ENCODE peak calls at places on chromosomes 13 and 19, in five cellular contexts. One of them, this sample, is unnamed.

GRCh38 chr19:42356686-42357085 is 31.3 kb downstream of the MEGF8 start:
- DNase-seq in IMR-90: no peak
- DNase-seq in neural progenitor cell: no peak
- DNase-seq in HAP-1: no peak
- DNase-seq in PC-9: no peak
- DNase-seq in this sample: no peak

GRCh38 chr13:100658363-100658762 is 16.2 kb downstream of the TMTC4 start:
- DNase-seq in HAP-1: no peak
- DNase-seq in PC-9: no peak
- DNase-seq in IMR-90: no peak
- DNase-seq in neural progenitor cell: no peak
- DNase-seq in this sample: no peak

GRCh38 chr19:10503002-10503789 is at the start of gene KEAP1:
- DNase-seq in neural progenitor cell: peak; percentile 63
- DNase-seq in PC-9: no peak
- DNase-seq in IMR-90: no peak
- DNase-seq in HAP-1: peak; percentile 32
- DNase-seq in this sample: peak; percentile 60

GRCh38 chr13:31476266-31476665 is 263.1 kb upstream of the RXFP2 start:
- DNase-seq in neural progenitor cell: no peak
- DNase-seq in HAP-1: no peak
- DNase-seq in PC-9: no peak
- DNase-seq in IMR-90: peak; percentile 85
- DNase-seq in this sample: no peak

GRCh38 chr13:22009500-22009899 is 338.6 kb downstream of the FGF9 start:
- DNase-seq in PC-9: no peak
- DNase-seq in IMR-90: no peak
- DNase-seq in neural progenitor cell: no peak
- DNase-seq in HAP-1: no peak
- DNase-seq in this sample: no peak

GRCh38 chr19:38710928-38711725 is 33.1 kb downstream of the CAPN12 start:
- DNase-seq in HAP-1: no peak
- DNase-seq in IMR-90: no peak
- DNase-seq in neural progenitor cell: no peak
- DNase-seq in PC-9: no peak
- DNase-seq in this sample: no peak

GRCh38 chr13:99983401-99984133 is 2.0 kb downstream of the ZIC2 start:
- DNase-seq in PC-9: peak; percentile 51
- DNase-seq in HAP-1: no peak
- DNase-seq in IMR-90: no peak
- DNase-seq in neural progenitor cell: peak; percentile 48
- DNase-seq in this sample: no peak

GRCh38 chr19:8342684-8343482 is at the start of gene KANK3:
- DNase-seq in PC-9: peak; percentile 92
- DNase-seq in HAP-1: peak; percentile 93
- DNase-seq in neural progenitor cell: peak; percentile 97
- DNase-seq in IMR-90: peak; percentile 90
- DNase-seq in this sample: peak; percentile 96

GRCh38 chr19:33823341-33823740 is 26.7 kb downstream of the KCTD15 start:
- DNase-seq in PC-9: no peak
- DNase-seq in neural progenitor cell: no peak
- DNase-seq in HAP-1: no peak
- DNase-seq in IMR-90: no peak
- DNase-seq in this sample: no peak

GRCh38 chr19:18942692-18943091 is 1.7 kb upstream of the HOMER3 start:
- DNase-seq in HAP-1: no peak
- DNase-seq in IMR-90: no peak
- DNase-seq in PC-9: no peak
- DNase-seq in neural progenitor cell: no peak
- DNase-seq in this sample: no peak

GRCh38 chr13:52454459-52454824 is 836 bp upstream of the CKAP2 start:
- DNase-seq in neural progenitor cell: peak; percentile 32
- DNase-seq in HAP-1: no peak
- DNase-seq in PC-9: no peak
- DNase-seq in IMR-90: peak; percentile 8
- DNase-seq in this sample: no peak

GRCh38 chr13:112880221-112880641 is 88.8 kb upstream of the MCF2L start:
- DNase-seq in HAP-1: no peak
- DNase-seq in PC-9: no peak
- DNase-seq in neural progenitor cell: no peak
- DNase-seq in IMR-90: no peak
- DNase-seq in this sample: no peak

GRCh38 chr19:2524840-2525723 is 49.2 kb downstream of the GADD45B start:
- DNase-seq in PC-9: peak; percentile 93
- DNase-seq in HAP-1: peak; percentile 29
- DNase-seq in neural progenitor cell: no peak
- DNase-seq in IMR-90: peak; percentile 75
- DNase-seq in this sample: peak; percentile 45

GRCh38 chr13:84279166-84279565 is 396.9 kb upstream of the SLITRK1 start:
- DNase-seq in neural progenitor cell: no peak
- DNase-seq in PC-9: no peak
- DNase-seq in HAP-1: no peak
- DNase-seq in IMR-90: peak; percentile 1
- DNase-seq in this sample: no peak

GRCh38 chr19:2385053-2385721 is 25.1 kb downstream of the TMPRSS9 start:
- DNase-seq in neural progenitor cell: peak; percentile 79
- DNase-seq in IMR-90: peak; percentile 79
- DNase-seq in HAP-1: peak; percentile 81
- DNase-seq in PC-9: peak; percentile 81
- DNase-seq in this sample: peak; percentile 80

GRCh38 chr19:31175564-31176348 is 173.5 kb downstream of the TSHZ3 start:
- DNase-seq in PC-9: no peak
- DNase-seq in IMR-90: no peak
- DNase-seq in HAP-1: no peak
- DNase-seq in neural progenitor cell: no peak
- DNase-seq in this sample: no peak

GRCh38 chr19:58550362-58551122 is 4.4 kb downstream of the CHMP2A start:
- DNase-seq in PC-9: no peak
- DNase-seq in IMR-90: no peak
- DNase-seq in HAP-1: no peak
- DNase-seq in neural progenitor cell: no peak
- DNase-seq in this sample: no peak

GRCh38 chr19:47190167-47190727 is 40.8 kb downstream of the BBC3 start:
- DNase-seq in PC-9: peak; percentile 43
- DNase-seq in IMR-90: peak; percentile 71
- DNase-seq in HAP-1: peak; percentile 53
- DNase-seq in neural progenitor cell: no peak
- DNase-seq in this sample: no peak

GRCh38 chr13:101556676-101557121 is 104.2 kb downstream of the ITGBL1 start:
- DNase-seq in IMR-90: peak; percentile 7
- DNase-seq in neural progenitor cell: no peak
- DNase-seq in PC-9: no peak
- DNase-seq in HAP-1: no peak
- DNase-seq in this sample: no peak

GRCh38 chr13:48901786-48902185 is 73.9 kb upstream of the FNDC3A start:
- DNase-seq in neural progenitor cell: no peak
- DNase-seq in HAP-1: no peak
- DNase-seq in PC-9: no peak
- DNase-seq in IMR-90: no peak
- DNase-seq in this sample: no peak

GRCh38 chr13:83453300-83453699 is 429.0 kb downstream of the SLITRK1 start:
- DNase-seq in HAP-1: no peak
- DNase-seq in IMR-90: no peak
- DNase-seq in neural progenitor cell: no peak
- DNase-seq in PC-9: no peak
- DNase-seq in this sample: no peak

GRCh38 chr13:81987677-81988357 is 1646.9 kb upstream of the SPRY2 start:
- DNase-seq in neural progenitor cell: no peak
- DNase-seq in IMR-90: no peak
- DNase-seq in HAP-1: peak; percentile 92
- DNase-seq in PC-9: no peak
- DNase-seq in this sample: no peak

GRCh38 chr13:111929036-111929616 is 137.8 kb upstream of the SOX1 start:
- DNase-seq in neural progenitor cell: no peak
- DNase-seq in IMR-90: no peak
- DNase-seq in HAP-1: no peak
- DNase-seq in PC-9: no peak
- DNase-seq in this sample: no peak

GRCh38 chr13:102401755-102402154 is at the start of gene FGF14:
- DNase-seq in neural progenitor cell: peak; percentile 10
- DNase-seq in PC-9: no peak
- DNase-seq in IMR-90: no peak
- DNase-seq in HAP-1: no peak
- DNase-seq in this sample: no peak

GRCh38 chr13:77691871-77692270 is 5.6 kb upstream of the SLAIN1 start:
- DNase-seq in HAP-1: no peak
- DNase-seq in neural progenitor cell: no peak
- DNase-seq in PC-9: no peak
- DNase-seq in IMR-90: no peak
- DNase-seq in this sample: no peak

GRCh38 chr19:38841787-38842438 is 7.9 kb downstream of the HNRNPL start:
- DNase-seq in IMR-90: no peak
- DNase-seq in neural progenitor cell: no peak
- DNase-seq in HAP-1: no peak
- DNase-seq in PC-9: no peak
- DNase-seq in this sample: no peak

GRCh38 chr13:34189946-34190345 is 372.0 kb downstream of the RFC3 start:
- DNase-seq in PC-9: no peak
- DNase-seq in IMR-90: no peak
- DNase-seq in HAP-1: no peak
- DNase-seq in neural progenitor cell: no peak
- DNase-seq in this sample: no peak

GRCh38 chr13:82717249-82717648 is 1165.0 kb downstream of the SLITRK1 start:
- DNase-seq in IMR-90: peak; percentile 59
- DNase-seq in neural progenitor cell: no peak
- DNase-seq in HAP-1: no peak
- DNase-seq in PC-9: no peak
- DNase-seq in this sample: no peak

GRCh38 chr19:6059396-6059947 is 50.8 kb downstream of the RFX2 start:
- DNase-seq in PC-9: no peak
- DNase-seq in neural progenitor cell: no peak
- DNase-seq in IMR-90: no peak
- DNase-seq in HAP-1: no peak
- DNase-seq in this sample: no peak

GRCh38 chr19:54108496-54108895 is 5.8 kb downstream of the NDUFA3 start:
- DNase-seq in IMR-90: no peak
- DNase-seq in neural progenitor cell: no peak
- DNase-seq in HAP-1: no peak
- DNase-seq in PC-9: no peak
- DNase-seq in this sample: no peak

GRCh38 chr13:65834897-65835296 is 1395.2 kb downstream of the PCDH9 start:
- DNase-seq in HAP-1: no peak
- DNase-seq in IMR-90: peak; percentile 52
- DNase-seq in PC-9: no peak
- DNase-seq in neural progenitor cell: no peak
- DNase-seq in this sample: no peak

GRCh38 chr19:3357731-3358391 is 8.5 kb upstream of the NFIC start:
- DNase-seq in neural progenitor cell: peak; percentile 68
- DNase-seq in IMR-90: no peak
- DNase-seq in HAP-1: no peak
- DNase-seq in PC-9: no peak
- DNase-seq in this sample: no peak

GRCh38 chr19:35070471-35070870 is 28.9 kb downstream of the HPN start:
- DNase-seq in HAP-1: no peak
- DNase-seq in PC-9: no peak
- DNase-seq in neural progenitor cell: no peak
- DNase-seq in IMR-90: no peak
- DNase-seq in this sample: no peak

DNA sequence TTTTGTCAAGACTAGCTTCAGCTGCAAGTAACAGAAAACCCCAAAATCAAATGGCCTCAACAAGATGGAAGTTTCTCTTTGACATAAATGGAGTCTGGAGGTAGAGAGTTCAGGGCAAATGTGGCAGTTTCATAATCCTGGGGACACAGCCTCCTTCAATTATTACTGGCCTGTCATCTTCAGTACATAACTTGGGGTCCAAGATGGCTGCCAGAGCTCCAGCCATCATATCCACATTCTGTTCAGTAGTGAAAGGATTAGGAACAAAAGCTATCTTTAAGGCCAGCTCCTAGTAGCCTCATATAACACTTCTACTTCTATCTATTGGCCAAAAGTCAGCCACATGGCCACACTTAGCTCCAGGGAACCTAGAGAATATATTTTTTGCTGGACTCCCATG is 15.0 kb upstream of the IGSF23 start:
- DNase-seq in neural progenitor cell: no peak
- DNase-seq in IMR-90: no peak
- DNase-seq in HAP-1: no peak
- DNase-seq in PC-9: no peak
- DNase-seq in this sample: no peak
- H3K4me1 ChIP-seq in neural progenitor cell: peaks cover 6% of the 10 kb centered on the region
- H3K4me1 ChIP-seq in IMR-90: peaks cover 7% of the 10 kb centered on the region
- H3K4me1 ChIP-seq in HAP-1: peaks cover 40% of the 10 kb centered on the region
- H3K4me1 ChIP-seq in PC-9: peaks cover 18% of the 10 kb centered on the region
- H3K4me1 ChIP-seq in this sample: no peaks in the 10 kb centered on the region

GRCh38 chr19:4390017-4390861 is 10.1 kb downstream of the SH3GL1 start:
- DNase-seq in neural progenitor cell: peak; percentile 87
- DNase-seq in HAP-1: no peak
- DNase-seq in IMR-90: peak; percentile 56
- DNase-seq in PC-9: no peak
- DNase-seq in this sample: no peak
- H3K4me1 ChIP-seq in neural progenitor cell: peaks cover 69% of the 10 kb centered on the region
- H3K4me1 ChIP-seq in HAP-1: no peaks in the 10 kb centered on the region
- H3K4me1 ChIP-seq in IMR-90: peaks cover 56% of the 10 kb centered on the region
- H3K4me1 ChIP-seq in PC-9: peaks cover 16% of the 10 kb centered on the region
- H3K4me1 ChIP-seq in this sample: peaks cover 11% of the 10 kb centered on the region

GRCh38 chr19:51123381-51124186 is 1.1 kb upstream of the SIGLEC9 start:
- DNase-seq in PC-9: no peak
- DNase-seq in IMR-90: no peak
- DNase-seq in HAP-1: no peak
- DNase-seq in neural progenitor cell: no peak
- DNase-seq in this sample: no peak
- H3K4me1 ChIP-seq in PC-9: peaks cover 1% of the 10 kb centered on the region
- H3K4me1 ChIP-seq in IMR-90: peaks cover 1% of the 10 kb centered on the region
- H3K4me1 ChIP-seq in HAP-1: no peaks in the 10 kb centered on the region
- H3K4me1 ChIP-seq in neural progenitor cell: no peaks in the 10 kb centered on the region
- H3K4me1 ChIP-seq in this sample: no peaks in the 10 kb centered on the region

DNA sequence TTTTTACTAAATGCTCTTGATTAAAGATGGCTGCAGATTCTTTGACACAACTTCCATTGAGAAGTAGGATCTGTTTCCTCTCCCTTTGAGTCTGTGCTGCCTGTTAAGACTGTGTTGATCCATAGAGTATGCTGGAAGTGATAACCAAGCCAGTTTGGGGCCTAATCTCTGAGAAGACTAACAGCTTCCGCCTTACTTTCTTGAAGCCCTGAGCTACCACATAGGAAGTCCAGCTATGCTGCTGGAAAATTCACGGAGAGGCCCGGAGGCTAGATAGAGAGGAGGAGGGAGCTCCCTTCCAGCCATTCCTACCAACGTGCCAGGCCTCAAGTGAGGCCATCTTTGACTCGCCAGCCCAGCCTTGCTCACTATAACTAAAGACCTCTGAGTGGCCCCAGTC is 12.5 kb downstream of the RAP2A start:
- DNase-seq in HAP-1: no peak
- DNase-seq in neural progenitor cell: no peak
- DNase-seq in PC-9: peak; percentile 23
- DNase-seq in IMR-90: no peak
- DNase-seq in this sample: no peak
- H3K4me1 ChIP-seq in HAP-1: no peaks in the 10 kb centered on the region
- H3K4me1 ChIP-seq in neural progenitor cell: no peaks in the 10 kb centered on the region
- H3K4me1 ChIP-seq in PC-9: no peaks in the 10 kb centered on the region
- H3K4me1 ChIP-seq in IMR-90: peaks cover 1% of the 10 kb centered on the region
- H3K4me1 ChIP-seq in this sample: no peaks in the 10 kb centered on the region

GRCh38 chr19:48720251-48720612 is 707 bp upstream of the MAMSTR start:
- DNase-seq in HAP-1: no peak
- DNase-seq in PC-9: no peak
- DNase-seq in neural progenitor cell: no peak
- DNase-seq in IMR-90: no peak
- DNase-seq in this sample: no peak
- H3K4me1 ChIP-seq in HAP-1: peaks cover 13% of the 10 kb centered on the region
- H3K4me1 ChIP-seq in PC-9: peaks cover 6% of the 10 kb centered on the region
- H3K4me1 ChIP-seq in neural progenitor cell: peaks cover 13% of the 10 kb centered on the region
- H3K4me1 ChIP-seq in IMR-90: peaks cover 8% of the 10 kb centered on the region
- H3K4me1 ChIP-seq in this sample: peaks cover 5% of the 10 kb centered on the region

GRCh38 chr19:4372630-4373367 is 27.5 kb downstream of the SH3GL1 start:
- DNase-seq in neural progenitor cell: no peak
- DNase-seq in IMR-90: no peak
- DNase-seq in HAP-1: no peak
- DNase-seq in PC-9: no peak
- DNase-seq in this sample: no peak
- H3K4me1 ChIP-seq in neural progenitor cell: peaks cover 39% of the 10 kb centered on the region
- H3K4me1 ChIP-seq in IMR-90: peaks cover 64% of the 10 kb centered on the region
- H3K4me1 ChIP-seq in HAP-1: peaks cover 13% of the 10 kb centered on the region
- H3K4me1 ChIP-seq in PC-9: peaks cover 46% of the 10 kb centered on the region
- H3K4me1 ChIP-seq in this sample: peaks cover 42% of the 10 kb centered on the region